ENCODE peak calls at places on chromosomes 13 and 19, in four cellular contexts. One of them, this sample, is unnamed.

GRCh38 chr13:21012211-21012610 is 49.2 kb downstream of the LATS2 start:
- DNase-seq in kidney: no peak
- DNase-seq in prostate gland: no peak
- DNase-seq in BJ: no peak
- DNase-seq in this sample: no peak

GRCh38 chr19:2054763-2055162 is 3.7 kb upstream of the MKNK2 start:
- DNase-seq in prostate gland: no peak
- DNase-seq in BJ: no peak
- DNase-seq in kidney: peak
- DNase-seq in this sample: no peak

GRCh38 chr19:10334340-10335148 is 1.2 kb upstream of the RAVER1 start:
- DNase-seq in kidney: peak
- DNase-seq in BJ: peak
- DNase-seq in prostate gland: peak
- DNase-seq in this sample: peak

GRCh38 chr13:80604094-80604493 is 263.2 kb upstream of the SPRY2 start:
- DNase-seq in BJ: no peak
- DNase-seq in prostate gland: no peak
- DNase-seq in kidney: no peak
- DNase-seq in this sample: no peak

GRCh38 chr19:48608798-48609263 is 2.3 kb downstream of the SPACA4 start:
- DNase-seq in BJ: no peak
- DNase-seq in prostate gland: no peak
- DNase-seq in kidney: no peak
- DNase-seq in this sample: no peak

GRCh38 chr13:63481334-63481733 is 2065.7 kb upstream of the PCDH20 start:
- DNase-seq in prostate gland: no peak
- DNase-seq in BJ: no peak
- DNase-seq in kidney: no peak
- DNase-seq in this sample: peak

GRCh38 chr19:29173896-29174295 is 39.1 kb downstream of the UQCRFS1 start:
- DNase-seq in BJ: no peak
- DNase-seq in prostate gland: no peak
- DNase-seq in kidney: no peak
- DNase-seq in this sample: no peak

GRCh38 chr13:107650081-107650701 is 565.1 kb downstream of the LIG4 start:
- DNase-seq in kidney: peak
- DNase-seq in BJ: no peak
- DNase-seq in prostate gland: no peak
- DNase-seq in this sample: no peak

GRCh38 chr19:10285393-10285792 is 1.4 kb upstream of the ICAM4 start:
- DNase-seq in prostate gland: no peak
- DNase-seq in BJ: no peak
- DNase-seq in kidney: no peak
- DNase-seq in this sample: no peak

GRCh38 chr19:47603706-47604310 is 5.1 kb upstream of the BICRA start:
- DNase-seq in BJ: no peak
- DNase-seq in kidney: no peak
- DNase-seq in prostate gland: no peak
- DNase-seq in this sample: no peak

GRCh38 chr13:62524061-62524460 is 1108.4 kb upstream of the PCDH20 start:
- DNase-seq in kidney: no peak
- DNase-seq in prostate gland: no peak
- DNase-seq in BJ: no peak
- DNase-seq in this sample: no peak

DNA sequence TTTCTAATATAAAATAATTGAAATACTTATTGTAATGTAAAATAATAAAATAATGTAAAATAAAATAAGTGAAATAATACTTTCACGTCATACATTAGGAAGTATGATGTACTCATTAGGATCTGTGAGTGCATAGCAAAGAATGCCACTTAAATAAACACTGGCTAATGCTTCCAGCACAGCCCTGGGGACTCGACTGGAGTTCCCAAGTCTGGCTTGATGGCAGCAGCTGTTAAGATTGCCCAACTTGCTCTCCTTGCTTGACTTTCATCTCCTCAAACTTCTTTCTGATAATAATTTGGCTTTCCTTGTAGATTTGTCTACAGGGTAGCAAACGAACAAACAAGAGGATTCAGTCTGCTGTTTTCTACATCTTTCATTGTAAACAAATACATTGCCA is 191.9 kb downstream of the COG6 start:
- DNase-seq in kidney: no peak
- DNase-seq in BJ: no peak
- DNase-seq in prostate gland: no peak
- DNase-seq in this sample: no peak
- H3K4me3 ChIP-seq in kidney: no peak
- H3K4me3 ChIP-seq in BJ: no peak
- H3K4me3 ChIP-seq in prostate gland: no peak
- H3K4me3 ChIP-seq in this sample: no peak

GRCh38 chr19:23415034-23415433 is 19.8 kb upstream of the ZNF91 start:
- DNase-seq in prostate gland: no peak
- DNase-seq in BJ: no peak
- DNase-seq in kidney: no peak
- DNase-seq in this sample: no peak

GRCh38 chr19:23415561-23416191 is 20.4 kb upstream of the ZNF91 start:
- DNase-seq in BJ: no peak
- DNase-seq in kidney: no peak
- DNase-seq in prostate gland: no peak
- DNase-seq in this sample: no peak

GRCh38 chr19:23420824-23421223 is 25.6 kb upstream of the ZNF91 start:
- DNase-seq in kidney: no peak
- DNase-seq in prostate gland: no peak
- DNase-seq in BJ: no peak
- DNase-seq in this sample: no peak
- TF ChIP-seq CTCF in kidney: no peak
- TF ChIP-seq CTCF in prostate gland: no peak
- TF ChIP-seq CTCF in BJ: no peak
- TF ChIP-seq CTCF in this sample: no peak

DNA sequence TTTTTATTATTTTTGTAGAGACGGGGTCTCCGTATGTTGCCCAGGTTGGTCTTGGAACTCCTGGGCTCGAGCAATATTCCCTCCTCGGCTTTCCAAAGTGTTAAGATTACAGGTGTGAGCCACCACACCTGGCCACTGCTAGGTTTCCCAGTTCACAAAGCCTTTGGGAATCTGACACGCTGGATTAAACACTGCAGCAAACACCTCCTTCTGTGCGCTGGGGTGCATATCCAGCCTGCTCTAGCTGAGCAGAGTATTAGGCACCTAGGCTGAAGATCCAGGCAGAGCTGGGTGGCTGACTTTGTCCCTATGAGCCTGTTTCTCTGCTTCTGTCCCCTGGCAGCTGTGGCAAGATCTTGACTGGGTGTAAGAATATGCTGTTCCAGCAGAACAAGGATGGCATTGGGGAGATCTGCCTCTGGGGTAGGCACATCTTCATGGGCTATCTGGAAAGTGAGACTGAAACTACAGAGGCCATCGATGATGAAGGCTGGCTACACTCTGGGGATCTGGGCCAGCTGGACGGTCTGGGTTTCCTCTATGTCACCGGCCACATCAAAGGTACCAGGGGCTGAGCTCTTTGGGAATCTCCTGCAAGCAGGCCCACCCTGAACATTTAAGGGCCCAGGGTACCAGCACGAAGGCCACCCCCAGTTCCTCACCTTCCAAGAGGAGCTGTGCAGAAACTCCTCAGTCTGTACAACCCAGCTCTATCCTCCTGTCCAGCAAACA is 49.8 kb downstream of the ACSBG2 start:
- DNase-seq in kidney: no peak
- DNase-seq in prostate gland: no peak
- DNase-seq in BJ: no peak
- DNase-seq in this sample: no peak
- H3K4me3 ChIP-seq in kidney: no peak
- H3K4me3 ChIP-seq in prostate gland: no peak
- H3K4me3 ChIP-seq in BJ: no peak
- H3K4me3 ChIP-seq in this sample: no peak

DNA sequence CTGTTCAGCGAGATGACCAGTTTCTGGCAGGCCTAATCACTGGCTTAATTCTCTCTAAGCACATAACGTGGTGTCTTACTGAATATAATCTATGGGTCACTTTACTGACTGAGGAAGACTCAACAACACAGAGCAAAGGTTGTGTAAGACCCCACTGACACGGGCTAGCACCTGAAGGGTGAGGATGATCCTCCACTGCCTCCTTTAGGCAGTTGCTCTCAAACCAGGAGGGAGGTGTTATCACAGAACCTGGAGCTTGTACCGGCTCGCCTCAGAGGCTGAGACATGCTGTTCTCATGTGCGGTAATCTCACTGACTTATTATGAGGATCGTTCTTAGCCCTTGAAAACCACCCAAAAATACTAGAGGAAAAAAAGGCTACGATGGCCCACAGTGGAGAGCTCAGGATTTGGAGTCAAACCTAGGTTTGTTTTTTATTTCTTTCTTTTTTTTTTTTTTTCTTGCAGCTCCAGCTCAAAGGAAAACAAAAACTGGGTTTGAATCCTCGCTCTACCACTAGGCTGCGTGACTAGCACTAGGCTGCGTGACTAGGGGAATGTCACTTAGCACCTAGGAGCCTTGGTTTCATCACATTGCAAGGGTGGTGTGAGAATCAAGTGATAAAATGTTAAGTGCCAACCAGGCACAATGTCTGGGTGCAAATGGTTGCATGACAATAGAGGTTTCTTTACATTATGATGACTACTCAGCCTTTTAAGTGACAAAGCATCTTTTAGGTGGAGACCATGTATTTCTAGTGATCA is 28.1 kb downstream of the RCBTB2 start:
- DNase-seq in BJ: no peak
- DNase-seq in kidney: no peak
- DNase-seq in prostate gland: peak
- DNase-seq in this sample: no peak
- TF ChIP-seq CTCF in BJ: no peak
- TF ChIP-seq CTCF in kidney: no peak
- TF ChIP-seq CTCF in prostate gland: no peak
- TF ChIP-seq CTCF in this sample: no peak

DNA sequence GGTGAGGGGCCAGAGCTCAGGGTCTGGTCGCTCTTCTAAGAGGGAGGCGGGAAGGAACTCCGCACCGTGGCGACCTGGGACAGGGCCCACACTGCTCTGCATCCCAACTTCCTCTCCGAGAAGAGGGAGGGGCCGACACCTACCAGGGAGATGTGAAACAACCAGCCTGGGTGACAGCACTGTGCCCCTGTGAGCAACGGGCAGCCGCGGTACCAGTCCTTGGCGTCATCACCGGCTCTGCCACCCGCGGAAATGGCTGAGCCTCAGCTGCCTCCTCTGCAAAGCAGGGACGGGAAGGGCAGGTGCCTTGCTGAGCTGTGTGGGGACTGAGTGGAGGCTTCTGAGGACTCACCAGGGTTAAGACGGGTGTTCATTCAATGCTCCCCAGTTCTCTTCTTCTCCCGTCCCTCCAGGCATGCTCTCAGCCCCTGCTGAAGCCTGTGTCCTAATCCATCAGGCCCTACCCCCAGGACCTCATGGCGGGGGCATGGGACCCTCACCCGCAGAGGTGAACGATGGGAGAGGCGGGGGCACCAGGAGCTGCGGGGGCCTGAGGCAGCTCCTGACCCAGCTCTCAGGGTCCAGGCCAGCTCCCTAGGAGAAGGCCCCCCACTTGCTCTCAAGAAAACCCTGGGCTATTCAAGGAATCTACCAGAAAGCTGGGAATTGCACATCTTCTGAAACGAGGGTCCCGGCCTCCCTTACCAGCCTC is 9.3 kb downstream of the ZNF787 start:
- DNase-seq in BJ: no peak
- DNase-seq in kidney: no peak
- DNase-seq in prostate gland: no peak
- DNase-seq in this sample: peak
- H3K4me3 ChIP-seq in BJ: no peak
- H3K4me3 ChIP-seq in kidney: no peak
- H3K4me3 ChIP-seq in prostate gland: no peak
- H3K4me3 ChIP-seq in this sample: peak

DNA sequence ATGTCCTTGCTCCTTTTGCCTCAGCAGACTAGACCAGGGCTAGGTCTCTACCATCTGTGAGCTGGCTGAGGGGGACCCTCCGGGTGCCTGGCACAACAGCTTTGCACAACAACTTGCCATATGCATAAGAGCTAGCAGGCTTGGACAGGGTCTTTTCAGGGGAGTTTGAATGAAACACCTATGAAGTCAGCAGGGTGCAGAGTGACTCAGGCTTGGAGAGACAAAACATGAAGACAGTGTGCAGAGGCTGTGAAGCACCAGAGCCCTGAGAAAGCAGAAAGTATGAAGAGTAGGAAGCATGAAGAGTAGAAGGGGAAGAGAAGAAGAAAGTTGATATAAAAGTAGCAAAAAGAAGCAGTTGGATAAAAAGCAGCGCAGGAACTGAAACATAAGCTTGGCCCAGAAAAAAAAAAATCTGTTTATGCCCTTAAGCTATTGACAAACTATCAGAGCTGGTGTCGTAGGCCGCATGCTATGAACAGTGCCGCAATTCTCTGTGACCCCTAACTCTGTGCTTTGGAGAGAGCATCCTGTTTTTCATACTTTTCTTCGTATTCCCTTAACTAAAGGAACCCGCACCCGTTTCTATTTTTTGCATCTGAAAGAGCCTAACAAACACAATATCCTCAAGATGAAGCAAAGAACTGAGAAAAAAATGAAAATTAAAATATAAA is 52.7 kb upstream of the FAM216B start:
- DNase-seq in BJ: peak
- DNase-seq in prostate gland: no peak
- DNase-seq in kidney: no peak
- DNase-seq in this sample: no peak
- TF ChIP-seq CTCF in BJ: no peak
- TF ChIP-seq CTCF in prostate gland: no peak
- TF ChIP-seq CTCF in kidney: no peak
- TF ChIP-seq CTCF in this sample: no peak

GRCh38 chr13:105918842-105919741 is 616.4 kb downstream of the EFNB2 start:
- DNase-seq in BJ: no peak
- DNase-seq in kidney: no peak
- DNase-seq in prostate gland: peak
- DNase-seq in this sample: no peak

GRCh38 chr13:105915451-105915850 is 620.0 kb downstream of the EFNB2 start:
- DNase-seq in kidney: no peak
- DNase-seq in prostate gland: no peak
- DNase-seq in BJ: no peak
- DNase-seq in this sample: no peak

GRCh38 chr13:105920375-105920774 is 615.1 kb downstream of the EFNB2 start:
- DNase-seq in prostate gland: no peak
- DNase-seq in kidney: no peak
- DNase-seq in BJ: no peak
- DNase-seq in this sample: no peak

DNA sequence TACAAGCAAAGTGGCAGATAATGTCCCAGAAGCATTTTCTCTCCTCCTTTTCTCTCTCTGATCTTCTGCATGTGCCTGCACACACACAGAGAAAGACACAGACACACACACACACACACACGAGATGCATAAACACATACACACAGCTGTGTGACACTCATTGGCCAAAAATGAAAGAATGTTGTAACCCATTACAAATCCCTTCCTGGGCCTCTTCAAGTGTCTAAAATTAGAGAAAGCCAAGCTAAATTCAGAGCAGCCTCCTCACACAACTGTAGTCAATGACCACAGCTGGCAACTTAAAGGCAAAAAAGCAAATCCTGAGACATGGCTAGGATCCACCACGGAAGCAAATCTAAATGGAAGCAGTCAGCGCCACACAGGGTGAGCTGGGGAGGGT is 620.8 kb downstream of the EFNB2 start:
- DNase-seq in kidney: no peak
- DNase-seq in BJ: peak
- DNase-seq in prostate gland: no peak
- DNase-seq in this sample: no peak
- H3K4me3 ChIP-seq in kidney: no peak
- H3K4me3 ChIP-seq in BJ: no peak
- H3K4me3 ChIP-seq in prostate gland: no peak
- H3K4me3 ChIP-seq in this sample: no peak